ENCODE peak calls at places on chromosomes 11 and 22, in eight cellular contexts. O is A549; K is stimulated activated CD8-positive, alpha-beta memory T cell treated with anti-CD3 and anti-CD28 coated beads, Interleukin-4, amount 100 ng/mL, for 24 hours; L is stimulated activated naive CD4-positive, alpha-beta T cell; A is NCI-H2029 treated with DMSO at 0.1 percent for 48 hours; N is BJ; M is T-helper 1 cell; S is psoas muscle. H is an unnamed sample.

GRCh38 chr22:37968452-37969251 is 15.2 kb downstream of the POLR2F start:
- DNase-seq in K (no peak), L (no peak), S (no peak), A (no peak), N (no peak), M (no peak), O (no peak), H (no peak)

GRCh38 chr11:19370100-19370861 is 129.5 kb upstream of the E2F8 start:
- DNase-seq in S (peak; percentile 66), L (no peak), O (no peak), M (no peak), A (no peak), N (no peak), K (no peak), H (no peak)

GRCh38 chr11:118380571-118380970 is 20.8 kb upstream of the ATP5MG start:
- DNase-seq in K (no peak), M (no peak), S (no peak), L (no peak), N (no peak), A (no peak), O (no peak), H (no peak)

GRCh38 chr11:104798794-104799193 is 99.5 kb downstream of the CASP12 start:
- DNase-seq in O (no peak), M (no peak), K (no peak), N (no peak), S (no peak), A (no peak), L (no peak), H (no peak)

GRCh38 chr22:43202756-43203155 is 15.8 kb upstream of the TTLL12 start:
- DNase-seq in M (no peak), O (no peak), N (no peak), A (no peak), L (no peak), S (peak; percentile 7), K (no peak), H (no peak)

GRCh38 chr11:15942126-15942525 is 414.2 kb downstream of the SOX6 start:
- DNase-seq in S (no peak), N (no peak), K (no peak), A (no peak), O (no peak), L (no peak), M (no peak), H (no peak)

GRCh38 chr11:126197277-126197939 is 14.0 kb downstream of the RPUSD4 start:
- DNase-seq in S (peak; percentile 54), M (no peak), O (no peak), N (peak; percentile 26), L (no peak), A (no peak), K (no peak), H (no peak)

GRCh38 chr22:40487663-40488249 is 117.4 kb downstream of the SGSM3 start:
- DNase-seq in A (peak; percentile 13), S (no peak), M (no peak), L (no peak), O (peak; percentile 50), K (no peak), N (no peak), H (no peak)

GRCh38 chr11:98565311-98565710 is 455.4 kb upstream of the CNTN5 start:
- DNase-seq in L (no peak), N (no peak), A (no peak), M (no peak), O (no peak), K (no peak), S (no peak), H (no peak)

GRCh38 chr11:33735426-33736147 is 636 bp downstream of the CD59 start:
- DNase-seq in A (no peak), M (peak; percentile 31), L (peak; percentile 38), K (peak; percentile 19), N (no peak), S (no peak), O (peak; percentile 44), H (peak; percentile 62)

GRCh38 chr22:22811016-22812009 is 76.3 kb upstream of the IGLL5 start:
- DNase-seq in S (no peak), M (no peak), A (no peak), N (no peak), K (no peak), O (no peak), L (no peak), H (no peak)

GRCh38 chr11:129702410-129703390 is 112.9 kb upstream of the TMEM45B start:
- DNase-seq in L (no peak), M (no peak), K (no peak), S (no peak), O (no peak), N (no peak), A (no peak), H (no peak)

GRCh38 chr22:37309221-37310074 is 27.1 kb downstream of the CYTH4 start:
- DNase-seq in A (no peak), N (no peak), K (no peak), M (no peak), L (peak; percentile 31), O (no peak), S (no peak), H (no peak)

GRCh38 chr22:29670615-29671014 is 49.2 kb upstream of the CABP7 start:
- DNase-seq in M (no peak), L (no peak), A (no peak), K (no peak), O (no peak), S (no peak), N (no peak), H (no peak)

GRCh38 chr11:68584991-68585524 is 99.3 kb upstream of the GAL start:
- DNase-seq in A (no peak), L (no peak), N (no peak), S (no peak), O (no peak), K (no peak), M (no peak), H (no peak)

GRCh38 chr11:68841718-68842426 is at the start of gene CPT1A:
- DNase-seq in K (peak; percentile 55), A (peak; percentile 40), O (peak; percentile 71), S (peak; percentile 83), L (peak; percentile 51), N (no peak), M (peak; percentile 58), H (peak; percentile 87)

GRCh38 chr11:76606102-76606793 is 64.3 kb downstream of the LRRC32 start:
- DNase-seq in M (no peak), K (no peak), A (no peak), N (no peak), L (no peak), O (no peak), S (peak; percentile 63), H (peak; percentile 43)

GRCh38 chr11:125110506-125110905 is 920 bp downstream of the TMEM218 start:
- DNase-seq in O (no peak), L (no peak), M (no peak), N (no peak), K (no peak), A (no peak), S (no peak), H (peak; percentile 72)

GRCh38 chr11:44626645-44627044 is 61.2 kb downstream of the CD82 start:
- DNase-seq in L (no peak), M (no peak), K (no peak), O (no peak), A (no peak), S (no peak), N (no peak), H (no peak)

GRCh38 chr11:63804259-63804658 is 9.0 kb upstream of the SPINDOC start:
- DNase-seq in N (no peak), L (no peak), K (no peak), M (no peak), O (no peak), S (no peak), A (no peak), H (no peak)

GRCh38 chr22:45484742-45485141 is 17.9 kb upstream of the FBLN1 start:
- DNase-seq in M (no peak), K (no peak), A (no peak), S (no peak), N (no peak), O (no peak), L (no peak), H (no peak)

GRCh38 chr11:22753401-22753800 is 76.2 kb downstream of the SVIP start:
- DNase-seq in N (no peak), O (no peak), L (no peak), K (no peak), A (no peak), S (no peak), M (no peak), H (no peak)

GRCh38 chr11:122843281-122844150 is 5.2 kb downstream of the CRTAM start:
- DNase-seq in S (no peak), O (no peak), N (no peak), L (no peak), K (no peak), M (no peak), A (no peak), H (peak; percentile 73)

GRCh38 chr11:97937501-97937900 is 1083.2 kb upstream of the CNTN5 start:
- DNase-seq in M (no peak), A (no peak), L (no peak), K (no peak), S (no peak), O (no peak), N (no peak), H (no peak)

GRCh38 chr22:21568207-21569075 is 927 bp downstream of the UBE2L3 start:
- DNase-seq in L (peak; percentile 50), K (no peak), A (no peak), O (peak; percentile 19), S (no peak), N (no peak), M (no peak), H (peak; percentile 73)

GRCh38 chr11:120281161-120281795 is 41.3 kb downstream of the POU2F3 start:
- DNase-seq in K (no peak), A (no peak), S (no peak), L (no peak), O (no peak), N (no peak), M (no peak), H (no peak)

GRCh38 chr22:22069450-22070370 is 87.1 kb upstream of the TOP3B start:
- DNase-seq in A (no peak), O (no peak), M (no peak), K (no peak), N (no peak), S (no peak), L (no peak), H (no peak)

GRCh38 chr22:50544078-50544745 is 1.5 kb upstream of the KLHDC7B start:
- DNase-seq in A (no peak), L (peak; percentile 69), M (peak; percentile 75), S (peak; percentile 76), O (peak; percentile 82), K (peak; percentile 77), N (no peak), H (peak; percentile 95)

GRCh38 chr22:25153961-25154685 is 45.5 kb upstream of the CRYBB3 start:
- DNase-seq in S (peak; percentile 55), A (peak; percentile 29), K (no peak), L (no peak), N (no peak), O (no peak), M (no peak), H (peak; percentile 63)

GRCh38 chr11:65574963-65575567 is 788 bp upstream of the EHBP1L1 start:
- DNase-seq in S (no peak), M (no peak), L (peak; percentile 59), A (no peak), K (no peak), N (no peak), O (no peak), H (peak; percentile 70)

GRCh38 chr22:39493759-39494158 is 8.3 kb upstream of the MIEF1 start:
- DNase-seq in A (no peak), O (no peak), N (peak; percentile 87), K (no peak), M (no peak), S (no peak), L (no peak), H (no peak)

GRCh38 chr11:121578216-121579063 is 125.7 kb upstream of the SORL1-AS1 start:
- DNase-seq in L (no peak), K (no peak), O (no peak), A (no peak), S (no peak), M (no peak), N (no peak), H (no peak)

GRCh38 chr11:86660011-86660595 is 12.3 kb downstream of the ME3 start:
- DNase-seq in M (no peak), N (no peak), A (no peak), K (no peak), S (no peak), L (no peak), O (no peak), H (no peak)

GRCh38 chr11:131195801-131196517 is 174.5 kb upstream of the NTM start:
- DNase-seq in M (no peak), N (no peak), O (no peak), A (peak; percentile 83), L (no peak), S (no peak), K (no peak), H (no peak)

H was measured in endodermal cell.